ENCODE peak calls at places on chromosomes 2 and 18, in ten cellular contexts. W is heart right ventricle, G is NCI-H1417 treated with DMSO at 0.1 percent for 48 hours, H is retina, C is brain microvascular endothelial cell, N is cardiac muscle cell, T is left ventricle myocardium superior, I is NCI-H524, V is NCI-H1105 treated with DMSO at 0.1 percent for 48 hours, E is right cardiac atrium. J is an unnamed sample.

GRCh38 chr2:158624961-158625360 is 168.2 kb downstream of the PKP4 start:
- DNase-seq in W (no peak), I (no peak), G (no peak), V (no peak), C (no peak), H (no peak), E (no peak), N (no peak), T (no peak), J (no peak)

GRCh38 chr2:9610781-9611548 is 19.8 kb downstream of the YWHAQ start:
- DNase-seq in I (no peak), W (no peak), G (no peak), C (no peak), V (no peak), E (no peak), N (no peak), T (no peak), H (no peak), J (no peak)

GRCh38 chr18:26056291-26056690 is 34.1 kb downstream of the SS18 start:
- DNase-seq in C (no peak), W (no peak), G (no peak), V (no peak), H (no peak), I (no peak), N (no peak), T (no peak), E (no peak), J (no peak)

GRCh38 chr2:228675042-228675441 is 493.6 kb upstream of the SPHKAP start:
- DNase-seq in E (no peak), H (no peak), V (no peak), I (no peak), W (no peak), G (no peak), C (peak; percentile 48), T (no peak), N (no peak), J (no peak)

GRCh38 chr2:232621186-232621585 is 12.2 kb upstream of the EFHD1 start:
- DNase-seq in W (no peak), C (no peak), E (no peak), T (no peak), N (no peak), H (no peak), I (no peak), V (no peak), G (no peak), J (no peak)

GRCh38 chr2:235834781-235835180 is 333.4 kb downstream of the GBX2 start:
- DNase-seq in I (no peak), G (no peak), W (no peak), H (no peak), N (no peak), C (no peak), E (no peak), T (no peak), V (no peak), J (no peak)

GRCh38 chr2:215680605-215681598 is 245.0 kb upstream of the FN1 start:
- DNase-seq in W (no peak), N (no peak), T (no peak), H (no peak), E (no peak), C (peak; percentile 95), G (no peak), V (no peak), I (no peak), J (no peak)

GRCh38 chr2:188217266-188217665 is 74.4 kb upstream of the GULP1 start:
- DNase-seq in C (no peak), N (no peak), W (no peak), I (no peak), G (no peak), E (no peak), T (no peak), H (no peak), V (no peak), J (no peak)

GRCh38 chr2:172131713-172132555 is 29.2 kb upstream of the DLX2 start:
- DNase-seq in W (no peak), N (no peak), V (no peak), T (no peak), C (no peak), H (no peak), G (no peak), I (no peak), E (no peak), J (no peak)

GRCh38 chr2:117785740-117786139 is 28.8 kb upstream of the DDX18 start:
- DNase-seq in N (peak; percentile 81), H (peak; percentile 46), T (no peak), V (peak; percentile 62), W (no peak), C (peak; percentile 58), E (no peak), I (peak; percentile 56), G (no peak), J (peak; percentile 51)

GRCh38 chr2:9753276-9753600 is 90.0 kb upstream of the TAF1B start:
- DNase-seq in H (peak; percentile 59), E (peak; percentile 81), N (no peak), C (peak; percentile 95), I (no peak), W (no peak), T (peak; percentile 72), V (no peak), G (no peak), J (no peak)

GRCh38 chr2:171729952-171730317 is 42.7 kb downstream of the DYNC1I2 start:
- DNase-seq in E (no peak), H (no peak), C (no peak), W (no peak), N (no peak), G (no peak), I (no peak), V (no peak), T (no peak), J (no peak)

GRCh38 chr2:168246483-168247340 is 683 bp downstream of the STK39 start:
- DNase-seq in C (peak; percentile 64), N (peak; percentile 65), E (peak; percentile 62), H (peak; percentile 84), V (peak; percentile 35), G (no peak), T (peak; percentile 87), I (no peak), W (peak; percentile 80), J (peak; percentile 59)

GRCh38 chr2:119338826-119339561 is 27.6 kb downstream of the C2orf76 start:
- DNase-seq in N (no peak), V (no peak), I (no peak), W (no peak), E (no peak), G (no peak), H (no peak), T (no peak), C (no peak), J (no peak)

GRCh38 chr2:185222311-185222710 is 516.3 kb upstream of the FSIP2 start:
- DNase-seq in C (no peak), W (no peak), N (no peak), I (no peak), G (no peak), E (no peak), H (no peak), T (no peak), V (no peak), J (no peak)

GRCh38 chr2:235017441-235017840 is 65.6 kb downstream of the SH3BP4 start:
- DNase-seq in N (no peak), I (peak; percentile 77), G (no peak), W (no peak), E (no peak), H (no peak), C (no peak), T (no peak), V (no peak), J (no peak)

GRCh38 chr2:63436488-63436887 is 151.8 kb downstream of the WDPCP start:
- DNase-seq in V (no peak), I (no peak), H (no peak), C (no peak), W (no peak), T (no peak), G (no peak), N (no peak), E (no peak), J (no peak)

GRCh38 chr18:51668632-51669031 is 471.2 kb upstream of the MEX3C start:
- DNase-seq in C (no peak), N (no peak), G (no peak), E (no peak), T (no peak), V (peak; percentile 7), I (peak; percentile 35), W (no peak), H (peak; percentile 45), J (no peak)

J was measured in nephron progenitor cell.